ENCODE peak calls at places on chromosomes 6 and 20, in eight cellular contexts. One of them, this sample, is unnamed.

GRCh38 chr6:157991067-157991432 is 9.4 kb downstream of the SYNJ2 start:
- DNase-seq in kidney: no peak
- DNase-seq in neural progenitor cell: no peak
- DNase-seq in GM12865: no peak
- DNase-seq in K562: no peak
- DNase-seq in astrocyte of the cerebellum: no peak
- DNase-seq in fibroblast of lung: no peak
- DNase-seq in HFF-Myc: no peak
- DNase-seq in this sample: no peak

GRCh38 chr6:148538251-148539190 is 195.9 kb downstream of the SASH1 start:
- DNase-seq in fibroblast of lung: peak; percentile 80
- DNase-seq in K562: no peak
- DNase-seq in neural progenitor cell: no peak
- DNase-seq in kidney: no peak
- DNase-seq in astrocyte of the cerebellum: peak; percentile 77
- DNase-seq in HFF-Myc: no peak
- DNase-seq in GM12865: no peak
- DNase-seq in this sample: peak; percentile 25

GRCh38 chr6:68876792-68877493 is 241.9 kb downstream of the ADGRB3 start:
- DNase-seq in astrocyte of the cerebellum: peak; percentile 8
- DNase-seq in fibroblast of lung: peak; percentile 0
- DNase-seq in kidney: no peak
- DNase-seq in HFF-Myc: no peak
- DNase-seq in K562: peak; percentile 15
- DNase-seq in neural progenitor cell: peak; percentile 40
- DNase-seq in GM12865: peak; percentile 8
- DNase-seq in this sample: no peak

GRCh38 chr6:157822221-157823000 is 635 bp upstream of the SNX9 start:
- DNase-seq in kidney: peak; percentile 77
- DNase-seq in GM12865: no peak
- DNase-seq in astrocyte of the cerebellum: no peak
- DNase-seq in K562: no peak
- DNase-seq in neural progenitor cell: peak; percentile 52
- DNase-seq in HFF-Myc: no peak
- DNase-seq in fibroblast of lung: no peak
- DNase-seq in this sample: peak; percentile 77

GRCh38 chr6:108175592-108176279 is 9.9 kb downstream of the NR2E1 start:
- DNase-seq in HFF-Myc: no peak
- DNase-seq in fibroblast of lung: no peak
- DNase-seq in kidney: no peak
- DNase-seq in neural progenitor cell: peak; percentile 74
- DNase-seq in astrocyte of the cerebellum: no peak
- DNase-seq in K562: peak; percentile 52
- DNase-seq in GM12865: no peak
- DNase-seq in this sample: peak; percentile 85

GRCh38 chr6:29708432-29709177 is 14.6 kb upstream of the HLA-F start:
- DNase-seq in GM12865: peak; percentile 78
- DNase-seq in K562: no peak
- DNase-seq in neural progenitor cell: no peak
- DNase-seq in HFF-Myc: no peak
- DNase-seq in kidney: no peak
- DNase-seq in astrocyte of the cerebellum: no peak
- DNase-seq in fibroblast of lung: no peak
- DNase-seq in this sample: no peak

GRCh38 chr6:92050216-92050615 is 1369.1 kb downstream of the EPHA7 start:
- DNase-seq in kidney: no peak
- DNase-seq in fibroblast of lung: no peak
- DNase-seq in neural progenitor cell: no peak
- DNase-seq in HFF-Myc: no peak
- DNase-seq in K562: no peak
- DNase-seq in astrocyte of the cerebellum: peak; percentile 5
- DNase-seq in GM12865: no peak
- DNase-seq in this sample: no peak

GRCh38 chr20:46967647-46968046 is 73.0 kb downstream of the EYA2 start:
- DNase-seq in K562: no peak
- DNase-seq in fibroblast of lung: no peak
- DNase-seq in HFF-Myc: no peak
- DNase-seq in kidney: no peak
- DNase-seq in GM12865: no peak
- DNase-seq in astrocyte of the cerebellum: no peak
- DNase-seq in neural progenitor cell: no peak
- DNase-seq in this sample: peak; percentile 61

GRCh38 chr6:53959717-53960116 is 151.5 kb upstream of the MLIP start:
- DNase-seq in HFF-Myc: no peak
- DNase-seq in fibroblast of lung: peak; percentile 75
- DNase-seq in neural progenitor cell: no peak
- DNase-seq in kidney: no peak
- DNase-seq in astrocyte of the cerebellum: no peak
- DNase-seq in K562: no peak
- DNase-seq in GM12865: no peak
- DNase-seq in this sample: no peak

GRCh38 chr20:24070679-24071078 is 82.1 kb upstream of the GGTLC1 start:
- DNase-seq in neural progenitor cell: no peak
- DNase-seq in kidney: no peak
- DNase-seq in K562: no peak
- DNase-seq in GM12865: no peak
- DNase-seq in HFF-Myc: no peak
- DNase-seq in fibroblast of lung: no peak
- DNase-seq in astrocyte of the cerebellum: no peak
- DNase-seq in this sample: no peak

GRCh38 chr6:39899540-39900295 is 34.5 kb downstream of the MOCS1 start:
- DNase-seq in fibroblast of lung: no peak
- DNase-seq in K562: no peak
- DNase-seq in kidney: no peak
- DNase-seq in GM12865: no peak
- DNase-seq in neural progenitor cell: no peak
- DNase-seq in HFF-Myc: no peak
- DNase-seq in astrocyte of the cerebellum: no peak
- DNase-seq in this sample: no peak

GRCh38 chr6:39902136-39902535 is 32.1 kb downstream of the MOCS1 start:
- DNase-seq in fibroblast of lung: no peak
- DNase-seq in kidney: no peak
- DNase-seq in HFF-Myc: no peak
- DNase-seq in neural progenitor cell: no peak
- DNase-seq in astrocyte of the cerebellum: no peak
- DNase-seq in GM12865: no peak
- DNase-seq in K562: no peak
- DNase-seq in this sample: no peak

GRCh38 chr6:39902786-39903465 is 31.3 kb downstream of the MOCS1 start:
- DNase-seq in K562: peak; percentile 22
- DNase-seq in HFF-Myc: no peak
- DNase-seq in fibroblast of lung: no peak
- DNase-seq in neural progenitor cell: no peak
- DNase-seq in astrocyte of the cerebellum: no peak
- DNase-seq in kidney: no peak
- DNase-seq in GM12865: no peak
- DNase-seq in this sample: no peak

GRCh38 chr6:39901670-39902069 is 32.6 kb downstream of the MOCS1 start:
- DNase-seq in fibroblast of lung: no peak
- DNase-seq in HFF-Myc: no peak
- DNase-seq in K562: no peak
- DNase-seq in GM12865: no peak
- DNase-seq in astrocyte of the cerebellum: no peak
- DNase-seq in neural progenitor cell: no peak
- DNase-seq in kidney: peak; percentile 77
- DNase-seq in this sample: no peak

DNA sequence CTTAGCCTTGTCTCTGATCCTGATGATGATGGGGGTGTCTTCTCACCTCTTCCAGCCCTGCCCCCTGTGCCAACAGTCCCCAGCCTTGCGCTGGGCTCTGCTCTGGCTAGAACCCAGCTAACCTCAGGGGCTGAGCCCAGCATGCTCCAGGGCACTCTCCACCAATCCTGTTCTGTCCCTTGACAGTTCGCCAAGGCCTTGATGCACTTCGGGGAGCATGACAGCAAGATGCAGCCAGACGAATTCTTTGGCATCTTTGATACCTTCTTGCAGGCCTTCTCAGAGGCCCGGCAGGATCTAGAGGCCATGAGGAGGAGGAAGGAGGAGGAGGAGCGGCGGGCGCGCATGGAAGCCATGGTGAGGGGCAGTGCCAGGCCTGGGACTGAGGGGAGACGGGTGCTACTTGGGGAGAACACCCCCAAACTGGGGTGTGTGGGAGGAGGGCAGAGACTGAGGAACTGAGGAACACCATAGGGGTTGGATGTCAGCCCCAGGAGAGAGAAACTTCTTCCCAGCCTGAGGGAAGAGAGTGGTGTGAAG is 33.1 kb downstream of the MOCS1 start:
- DNase-seq in GM12865: no peak
- DNase-seq in neural progenitor cell: no peak
- DNase-seq in HFF-Myc: no peak
- DNase-seq in astrocyte of the cerebellum: no peak
- DNase-seq in K562: no peak
- DNase-seq in kidney: no peak
- DNase-seq in fibroblast of lung: no peak
- DNase-seq in this sample: no peak
- H3K4me3 ChIP-seq in GM12865: no peak overlapping the region
- H3K4me3 ChIP-seq in neural progenitor cell: no peak overlapping the region
- H3K4me3 ChIP-seq in HFF-Myc: no peak overlapping the region
- H3K4me3 ChIP-seq in astrocyte of the cerebellum: no peak overlapping the region
- H3K4me3 ChIP-seq in K562: no peak overlapping the region
- H3K4me3 ChIP-seq in kidney: no peak overlapping the region
- H3K4me3 ChIP-seq in fibroblast of lung: no peak overlapping the region
- H3K4me3 ChIP-seq in this sample: no peak overlapping the region

GRCh38 chr6:52503344-52503747 is 73.5 kb downstream of the TRAM2 start:
- DNase-seq in astrocyte of the cerebellum: no peak
- DNase-seq in GM12865: no peak
- DNase-seq in HFF-Myc: no peak
- DNase-seq in fibroblast of lung: peak; percentile 52
- DNase-seq in neural progenitor cell: peak; percentile 62
- DNase-seq in K562: peak; percentile 30
- DNase-seq in kidney: peak; percentile 69
- DNase-seq in this sample: peak; percentile 86

GRCh38 chr6:52502306-52503029 is 74.4 kb downstream of the TRAM2 start:
- DNase-seq in K562: no peak
- DNase-seq in GM12865: no peak
- DNase-seq in HFF-Myc: no peak
- DNase-seq in astrocyte of the cerebellum: no peak
- DNase-seq in neural progenitor cell: no peak
- DNase-seq in fibroblast of lung: no peak
- DNase-seq in kidney: peak; percentile 69
- DNase-seq in this sample: no peak

GRCh38 chr6:52505726-52506501 is 70.9 kb downstream of the TRAM2 start:
- DNase-seq in neural progenitor cell: no peak
- DNase-seq in astrocyte of the cerebellum: no peak
- DNase-seq in fibroblast of lung: no peak
- DNase-seq in kidney: no peak
- DNase-seq in K562: no peak
- DNase-seq in GM12865: no peak
- DNase-seq in HFF-Myc: no peak
- DNase-seq in this sample: peak; percentile 61

GRCh38 chr6:52504778-52505127 is 72.1 kb downstream of the TRAM2 start:
- DNase-seq in GM12865: no peak
- DNase-seq in astrocyte of the cerebellum: no peak
- DNase-seq in neural progenitor cell: no peak
- DNase-seq in kidney: no peak
- DNase-seq in K562: peak; percentile 42
- DNase-seq in HFF-Myc: no peak
- DNase-seq in fibroblast of lung: no peak
- DNase-seq in this sample: no peak

GRCh38 chr6:52503853-52504777 is 72.7 kb downstream of the TRAM2 start:
- DNase-seq in GM12865: no peak
- DNase-seq in kidney: peak; percentile 98
- DNase-seq in neural progenitor cell: no peak
- DNase-seq in fibroblast of lung: peak; percentile 87
- DNase-seq in K562: peak; percentile 90
- DNase-seq in astrocyte of the cerebellum: no peak
- DNase-seq in HFF-Myc: no peak
- DNase-seq in this sample: peak; percentile 54
- H3K4me3 ChIP-seq in GM12865: no peak overlapping the region
- H3K4me3 ChIP-seq in kidney: peak overlapping the region; percentile 12
- H3K4me3 ChIP-seq in neural progenitor cell: no peak overlapping the region
- H3K4me3 ChIP-seq in fibroblast of lung: no peak overlapping the region
- H3K4me3 ChIP-seq in K562: no peak overlapping the region
- H3K4me3 ChIP-seq in astrocyte of the cerebellum: no peak overlapping the region
- H3K4me3 ChIP-seq in HFF-Myc: no peak overlapping the region
- H3K4me3 ChIP-seq in this sample: no peak overlapping the region

GRCh38 chr6:124269733-124270132 is 466.1 kb downstream of the NKAIN2 start:
- DNase-seq in HFF-Myc: no peak
- DNase-seq in GM12865: no peak
- DNase-seq in neural progenitor cell: no peak
- DNase-seq in K562: no peak
- DNase-seq in kidney: no peak
- DNase-seq in fibroblast of lung: no peak
- DNase-seq in astrocyte of the cerebellum: no peak
- DNase-seq in this sample: no peak

DNA sequence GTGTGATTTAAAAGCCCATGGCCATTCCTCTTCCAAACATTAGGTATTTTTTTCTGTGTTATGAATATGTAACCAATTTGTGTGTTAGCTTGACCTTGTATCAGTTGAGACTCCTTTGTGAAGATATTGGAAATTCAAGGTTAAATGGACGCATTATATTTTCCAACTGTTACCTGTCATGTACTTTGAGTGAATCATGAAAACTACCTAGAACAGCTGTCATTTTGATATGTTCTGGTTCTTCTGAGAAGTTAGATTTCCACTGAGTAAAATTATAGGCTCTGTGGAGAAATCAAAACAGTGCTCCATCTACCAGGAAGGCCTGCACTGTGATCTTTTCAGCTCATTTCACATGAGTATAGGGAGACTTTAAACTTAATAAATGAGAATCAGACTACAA is 470.0 kb downstream of the NKAIN2 start:
- DNase-seq in K562: no peak
- DNase-seq in fibroblast of lung: no peak
- DNase-seq in neural progenitor cell: no peak
- DNase-seq in kidney: no peak
- DNase-seq in HFF-Myc: no peak
- DNase-seq in GM12865: no peak
- DNase-seq in astrocyte of the cerebellum: no peak
- DNase-seq in this sample: no peak
- H3K4me3 ChIP-seq in K562: no peak overlapping the region
- H3K4me3 ChIP-seq in fibroblast of lung: no peak overlapping the region
- H3K4me3 ChIP-seq in neural progenitor cell: no peak overlapping the region
- H3K4me3 ChIP-seq in kidney: no peak overlapping the region
- H3K4me3 ChIP-seq in HFF-Myc: no peak overlapping the region
- H3K4me3 ChIP-seq in GM12865: no peak overlapping the region
- H3K4me3 ChIP-seq in astrocyte of the cerebellum: no peak overlapping the region
- H3K4me3 ChIP-seq in this sample: no peak overlapping the region

DNA sequence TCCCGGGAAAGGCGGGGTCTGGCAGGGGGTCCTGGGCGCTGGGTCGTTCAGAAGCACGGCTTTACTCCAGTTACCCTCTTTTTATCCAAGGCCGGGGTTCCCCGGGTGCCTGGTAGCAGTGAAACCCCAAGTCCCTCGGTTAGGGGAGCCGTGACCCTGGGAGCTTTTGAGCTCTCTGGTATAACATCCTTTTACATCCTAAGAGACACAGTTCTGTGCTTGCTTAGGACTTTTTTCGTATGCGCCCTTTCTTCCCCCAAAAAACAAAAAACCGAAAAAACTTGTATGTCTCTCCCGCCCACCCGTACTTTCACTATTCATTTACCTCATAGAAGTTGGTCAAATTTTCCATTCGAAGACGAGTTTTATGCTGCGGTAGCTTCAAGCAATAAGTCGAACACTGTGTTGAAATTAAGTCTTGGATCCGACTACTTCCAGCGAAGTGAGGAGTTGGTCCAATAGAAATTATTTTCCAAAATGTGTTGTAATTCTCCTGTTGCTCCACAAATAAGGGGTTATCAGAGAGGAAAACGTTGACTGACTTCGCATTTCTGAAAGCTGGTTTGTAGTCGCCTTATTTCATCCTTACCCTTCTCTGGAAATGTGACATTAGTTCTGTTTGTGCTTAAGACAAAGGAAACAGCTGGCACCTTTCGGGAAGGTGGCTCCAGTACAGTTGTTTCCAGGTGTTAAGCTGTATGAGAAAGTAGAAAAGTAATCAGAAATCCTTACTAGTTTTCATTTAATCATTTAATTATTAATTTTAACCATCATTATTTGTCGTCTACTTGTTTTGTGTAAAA is 842 bp upstream of the MAN1A1 start:
- DNase-seq in GM12865: peak; percentile 72
- DNase-seq in astrocyte of the cerebellum: peak; percentile 34
- DNase-seq in fibroblast of lung: peak; percentile 73
- DNase-seq in K562: peak; percentile 13
- DNase-seq in HFF-Myc: no peak
- DNase-seq in neural progenitor cell: no peak
- DNase-seq in kidney: no peak
- DNase-seq in this sample: no peak
- H3K4me3 ChIP-seq in GM12865: peak overlapping the region; percentile 99
- H3K4me3 ChIP-seq in astrocyte of the cerebellum: peak overlapping the region; percentile 80
- H3K4me3 ChIP-seq in fibroblast of lung: peak overlapping the region; percentile 84
- H3K4me3 ChIP-seq in K562: peak overlapping the region; percentile 77
- H3K4me3 ChIP-seq in HFF-Myc: peak overlapping the region; percentile 79
- H3K4me3 ChIP-seq in neural progenitor cell: peak overlapping the region; percentile 89
- H3K4me3 ChIP-seq in kidney: peak overlapping the region; percentile 98
- H3K4me3 ChIP-seq in this sample: peak overlapping the region; percentile 87